ENCODE peak calls at places on chromosomes 3 and 15, in eight cellular contexts. S is lower leg skin, D is uterus, K is suprapubic skin, J is adrenal gland, W is esophagus squamous epithelium, L is GM12891, A is Peyer's patch. R is an unnamed sample.
A peak's percentile ranks its signal among the peaks of the same experiment; 100 is the strongest.

GRCh38 chr3:157467165-157467564 is 30.5 kb downstream of the PTX3 start:
- DNase-seq in L (no peak), J (no peak), D (no peak), A (no peak), K (no peak), S (no peak), W (no peak), R (no peak)

GRCh38 chr3:166195808-166196207 is 358.6 kb upstream of the BCHE start:
- DNase-seq in K (no peak), S (no peak), A (no peak), L (no peak), J (no peak), W (no peak), D (no peak), R (no peak)

GRCh38 chr3:170689218-170689874 is 103.5 kb upstream of the SLC7A14 start:
- DNase-seq in A (no peak), K (no peak), D (no peak), W (no peak), S (peak; percentile 47), J (no peak), L (no peak), R (peak; percentile 81)

GRCh38 chr15:42108808-42109207 is 14.4 kb upstream of the PLA2G4D start:
- DNase-seq in S (no peak), J (no peak), W (no peak), D (no peak), A (no peak), L (no peak), K (no peak), R (no peak)

GRCh38 chr3:135191690-135192089 is 396.6 kb downstream of the EPHB1 start:
- DNase-seq in S (no peak), D (no peak), K (no peak), A (no peak), W (no peak), J (no peak), L (no peak), R (no peak)

GRCh38 chr3:14425574-14426304 is 23.3 kb downstream of the SLC6A6 start:
- DNase-seq in L (no peak), J (no peak), A (peak; percentile 84), W (no peak), K (no peak), D (no peak), S (no peak), R (no peak)

GRCh38 chr15:70147178-70147760 is 49.6 kb upstream of the TLE3 start:
- DNase-seq in L (no peak), J (no peak), A (no peak), W (no peak), D (no peak), S (no peak), K (no peak), R (no peak)

GRCh38 chr3:168512802-168513201 is 417.1 kb upstream of the GOLIM4 start:
- DNase-seq in D (no peak), J (no peak), S (no peak), K (no peak), W (no peak), A (no peak), L (no peak), R (no peak)

GRCh38 chr3:12345141-12345561 is 56.3 kb downstream of the PPARG start:
- DNase-seq in L (no peak), A (no peak), J (no peak), K (no peak), W (no peak), S (no peak), D (no peak), R (peak; percentile 18)

GRCh38 chr3:126621171-126621570 is 33.8 kb downstream of the TXNRD3 start:
- DNase-seq in L (no peak), A (no peak), W (no peak), D (no peak), K (no peak), S (no peak), J (no peak), R (peak; percentile 6)

GRCh38 chr3:124318014-124318413 is 326.1 kb upstream of the ROPN1 start:
- DNase-seq in L (no peak), J (no peak), S (no peak), A (no peak), W (no peak), K (no peak), D (no peak), R (no peak)

GRCh38 chr15:39582977-39583585 is 2.2 kb downstream of the THBS1 start:
- DNase-seq in D (no peak), W (no peak), K (no peak), L (no peak), S (no peak), J (no peak), A (no peak), R (no peak)

GRCh38 chr3:138051946-138052802 is 42.2 kb downstream of the CLDN18 start:
- DNase-seq in D (no peak), S (no peak), L (no peak), J (peak; percentile 43), A (no peak), W (no peak), K (no peak), R (no peak)

GRCh38 chr3:177284383-177284881 is 87.2 kb upstream of the TBL1XR1 start:
- DNase-seq in L (no peak), D (peak; percentile 65), J (no peak), K (peak; percentile 82), S (peak; percentile 51), W (no peak), A (no peak), R (peak; percentile 20)

GRCh38 chr3:28243424-28244106 is 2.1 kb downstream of the CMC1 start:
- DNase-seq in L (no peak), W (no peak), D (no peak), K (no peak), A (no peak), S (no peak), J (no peak), R (no peak)

GRCh38 chr15:68930268-68931022 is at the start of gene SPESP1:
- DNase-seq in S (peak; percentile 17), D (peak; percentile 52), L (peak; percentile 79), W (no peak), A (no peak), K (no peak), J (peak; percentile 85), R (no peak)
- TF ChIP-seq POLR2A in S (no peak), D (no peak), L (peak; percentile 68), W (no peak), A (no peak), K (no peak), J (no peak), R (no peak)

GRCh38 chr3:45148921-45149320 is 2.7 kb upstream of the CDCP1 start:
- DNase-seq in A (no peak), D (no peak), L (no peak), K (no peak), J (no peak), S (no peak), W (no peak), R (no peak)

GRCh38 chr3:45143673-45144670 is 2.2 kb downstream of the CDCP1 start:
- DNase-seq in K (no peak), A (no peak), L (no peak), S (no peak), W (no peak), D (no peak), J (no peak), R (no peak)

GRCh38 chr3:45151100-45151499 is 4.9 kb upstream of the CDCP1 start:
- DNase-seq in D (no peak), W (no peak), K (no peak), A (no peak), L (no peak), J (no peak), S (no peak), R (no peak)

GRCh38 chr3:45145223-45145622 is 955 bp downstream of the CDCP1 start:
- DNase-seq in S (peak; percentile 67), W (no peak), K (no peak), A (no peak), J (no peak), D (no peak), L (no peak), R (no peak)

GRCh38 chr3:45145681-45146614 is at the start of gene CDCP1:
- DNase-seq in K (no peak), J (no peak), D (peak; percentile 26), W (no peak), S (no peak), A (no peak), L (no peak), R (no peak)
- TF ChIP-seq POLR2A in K (no peak), J (no peak), D (no peak), W (peak; percentile 67), S (no peak), A (peak; percentile 91), L (no peak), R (no peak)

DNA sequence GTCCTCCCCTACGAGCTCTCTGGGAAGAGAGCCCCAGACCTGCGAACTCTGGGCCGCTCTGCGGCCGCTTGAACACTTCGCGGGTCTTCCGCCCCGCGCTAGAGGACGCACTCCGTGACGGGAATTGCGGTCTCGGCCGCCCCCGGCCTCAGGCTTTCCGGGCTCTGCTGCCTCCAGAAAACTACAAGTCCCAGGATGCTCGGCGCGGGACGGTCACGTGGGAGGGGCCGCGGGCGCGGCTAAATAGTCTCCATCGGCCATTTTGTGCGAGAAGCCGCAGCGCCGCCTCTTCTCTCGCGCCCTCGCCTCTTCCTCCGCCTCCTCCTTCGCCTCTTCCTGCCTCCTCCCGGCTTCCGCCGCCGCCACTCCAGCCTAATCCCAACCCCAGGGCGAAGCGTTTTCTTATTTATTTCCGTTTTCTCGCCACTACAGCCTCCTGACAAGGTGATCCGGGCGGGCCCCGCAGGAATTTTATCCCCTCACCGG is at the start of gene EIF1B:
- DNase-seq in W (peak; percentile 89), A (peak; percentile 98), K (peak; percentile 99), S (peak; percentile 99), J (peak; percentile 98), D (peak; percentile 99), L (peak; percentile 82), R (peak; percentile 80)
- TF ChIP-seq POLR2A in W (peak; percentile 84), A (peak; percentile 98), K (peak; percentile 15), S (no peak), J (peak; percentile 94), D (peak; percentile 99), L (peak; percentile 87), R (peak; percentile 68)

GRCh38 chr3:193947636-193948035 is 188.3 kb upstream of the HES1 start:
- DNase-seq in S (no peak), W (no peak), D (no peak), A (no peak), L (no peak), J (no peak), K (no peak), R (no peak)

GRCh38 chr3:193943200-193943599 is 192.7 kb upstream of the HES1 start:
- DNase-seq in D (no peak), L (no peak), A (no peak), K (no peak), S (no peak), W (no peak), J (no peak), R (no peak)

GRCh38 chr3:193946945-193947344 is 189.0 kb upstream of the HES1 start:
- DNase-seq in S (no peak), J (no peak), A (no peak), L (no peak), K (no peak), W (no peak), D (no peak), R (no peak)

GRCh38 chr3:193944161-193944884 is 191.6 kb upstream of the HES1 start:
- DNase-seq in A (no peak), S (no peak), J (no peak), K (no peak), D (no peak), L (no peak), W (no peak), R (no peak)

DNA sequence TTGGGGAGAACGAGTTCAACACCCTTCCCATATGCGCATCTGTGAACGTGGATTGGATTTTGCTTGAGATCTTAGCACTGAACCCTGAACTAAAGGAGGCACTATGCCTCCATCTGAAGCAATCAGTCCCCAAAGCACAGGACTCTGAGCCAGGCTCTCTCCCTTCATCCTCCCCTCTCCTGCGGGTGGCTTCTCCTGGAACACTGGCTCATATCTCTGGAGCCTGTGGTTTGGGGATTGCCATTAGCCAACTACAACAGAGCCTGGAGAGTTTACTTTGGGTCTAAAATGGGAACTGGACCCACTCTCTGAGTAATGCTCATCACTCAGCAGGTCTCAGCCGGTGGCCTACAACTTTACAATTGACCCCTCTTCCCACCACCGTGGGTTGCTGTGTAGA is 190.8 kb upstream of the HES1 start:
- DNase-seq in K (no peak), J (no peak), W (no peak), S (no peak), A (no peak), D (no peak), L (no peak), R (no peak)
- TF ChIP-seq POLR2A in K (no peak), J (no peak), W (no peak), S (no peak), A (no peak), D (no peak), L (no peak), R (no peak)

R was measured in H54.